ENCODE peak calls at places on chromosome 18, in five cellular contexts. Y is endothelial cell; T is CD8-positive, alpha-beta memory T cell; H is stimulated activated CD8-positive, alpha-beta memory T cell treated with anti-CD3 and anti-CD28 coated beads, Interleukin-15, amount 100 ng/mL, for 4 hours; O is H54. Z is an unnamed sample.

GRCh38 chr18:63890226-63890949 is 2.9 kb downstream of the SERPINB2 start:
- DNase-seq in Y (no peak), T (no peak), H (no peak), O (no peak), Z (no peak)

GRCh38 chr18:53411511-53411910 is 813.0 kb downstream of the MBD2 start:
- DNase-seq in Y (no peak), T (no peak), H (no peak), O (no peak), Z (no peak)

GRCh38 chr18:12308386-12309100 is 502 bp downstream of the TUBB6 start:
- DNase-seq in Y (peak), T (no peak), H (no peak), O (peak), Z (no peak)

GRCh38 chr18:10086458-10086857 is 172.6 kb downstream of the VAPA start:
- DNase-seq in Y (no peak), T (no peak), H (no peak), O (no peak), Z (no peak)

GRCh38 chr18:60358516-60358915 is 14.1 kb downstream of the MC4R start:
- DNase-seq in Y (no peak), T (no peak), H (no peak), O (no peak), Z (no peak)

GRCh38 chr18:12883003-12883683 is 894 bp downstream of the PTPN2 start:
- DNase-seq in Y (peak), T (no peak), H (no peak), O (no peak), Z (no peak)

GRCh38 chr18:40407913-40408312 is 1547.1 kb upstream of the PIK3C3 start:
- DNase-seq in Y (no peak), T (no peak), H (no peak), O (no peak), Z (no peak)

GRCh38 chr18:7414459-7414858 is 152.7 kb upstream of the PTPRM start:
- DNase-seq in Y (no peak), T (no peak), H (no peak), O (no peak), Z (no peak)

GRCh38 chr18:9705183-9705864 is 2.8 kb upstream of the RAB31 start:
- DNase-seq in Y (no peak), T (no peak), H (no peak), O (peak), Z (no peak)

GRCh38 chr18:62759704-62760402 is 44.5 kb downstream of the PHLPP1 start:
- DNase-seq in Y (no peak), T (no peak), H (no peak), O (peak), Z (no peak)

GRCh38 chr18:68763082-68763481 is 34.8 kb upstream of the CCDC102B start:
- DNase-seq in Y (no peak), T (no peak), H (no peak), O (no peak), Z (no peak)

GRCh38 chr18:40877096-40877495 is 1077.9 kb upstream of the PIK3C3 start:
- DNase-seq in Y (no peak), T (no peak), H (no peak), O (no peak), Z (no peak)

GRCh38 chr18:66548747-66549146 is 55.1 kb downstream of the CDH19 start:
- DNase-seq in Y (no peak), T (no peak), H (no peak), O (no peak), Z (no peak)

GRCh38 chr18:23422751-23423418 is 30.2 kb upstream of the RIOK3 start:
- DNase-seq in Y (no peak), T (peak), H (peak), O (peak), Z (no peak)

GRCh38 chr18:39513187-39513586 is 1947.6 kb upstream of the CELF4 start:
- DNase-seq in Y (no peak), T (no peak), H (no peak), O (no peak), Z (no peak)

GRCh38 chr18:346607-347006 is 78.8 kb upstream of the THOC1 start:
- DNase-seq in Y (no peak), T (no peak), H (no peak), O (no peak), Z (no peak)

GRCh38 chr18:51988277-51988676 is 351.7 kb upstream of the DCC start:
- DNase-seq in Y (no peak), T (no peak), H (no peak), O (no peak), Z (no peak)

GRCh38 chr18:46067431-46068007 is 4.5 kb downstream of the PSTPIP2 start:
- DNase-seq in Y (no peak), T (no peak), H (no peak), O (no peak), Z (no peak)

GRCh38 chr18:45844938-45845337 is 19.5 kb downstream of the SIGLEC15 start:
- DNase-seq in Y (no peak), T (no peak), H (no peak), O (no peak), Z (no peak)

GRCh38 chr18:55735199-55735855 is 147.3 kb upstream of the TCF4 start:
- DNase-seq in Y (no peak), T (no peak), H (no peak), O (no peak), Z (no peak)

Z was measured in epithelial cell of proximal tubule.